ENCODE peak calls at places on chromosomes 13 and 19, in seven cellular contexts. U is ovary, W is upper lobe of left lung, F is foreskin fibroblast, V is A549, A is esophagus squamous epithelium, Q is brain microvascular endothelial cell. R is an unnamed sample.
A peak's percentile ranks its signal among the peaks of the same experiment; 100 is the strongest.

GRCh38 chr19:919157-920050 is 2.3 kb downstream of the KISS1R start:
- DNase-seq in U (no peak), W (no peak), F (no peak), V (no peak), A (no peak), Q (no peak), R (peak; percentile 55)

GRCh38 chr13:30679483-30680330 is 55.6 kb upstream of the ALOX5AP start:
- DNase-seq in U (no peak), W (peak; percentile 27), F (peak; percentile 55), V (peak; percentile 40), A (no peak), Q (peak; percentile 37), R (peak; percentile 39)

GRCh38 chr13:60155978-60156377 is 7.8 kb downstream of the DIAPH3 start:
- DNase-seq in U (no peak), W (no peak), F (peak; percentile 50), V (no peak), A (no peak), Q (no peak), R (no peak)

GRCh38 chr13:67390462-67391093 is 160.4 kb upstream of the PCDH9 start:
- DNase-seq in U (no peak), W (no peak), F (peak; percentile 62), V (peak; percentile 1), A (no peak), Q (peak; percentile 65), R (no peak)

GRCh38 chr19:16141043-16141442 is 2.4 kb upstream of the HSH2D start:
- DNase-seq in U (no peak), W (no peak), F (no peak), V (no peak), A (no peak), Q (no peak), R (no peak)

GRCh38 chr19:1057185-1057857 is 9.6 kb upstream of the ARHGAP45 start:
- DNase-seq in U (no peak), W (no peak), F (peak; percentile 64), V (peak; percentile 58), A (no peak), Q (peak; percentile 58), R (no peak)

GRCh38 chr13:50678464-50679162 is 164.9 kb downstream of the DLEU7 start:
- DNase-seq in U (no peak), W (no peak), F (peak; percentile 91), V (no peak), A (no peak), Q (peak; percentile 95), R (no peak)

GRCh38 chr13:37501187-37501586 is 97.4 kb downstream of the POSTN start:
- DNase-seq in U (no peak), W (no peak), F (no peak), V (no peak), A (no peak), Q (no peak), R (no peak)

GRCh38 chr13:37303610-37304009 is 198.1 kb upstream of the CSNK1A1L start:
- DNase-seq in U (no peak), W (no peak), F (peak; percentile 27), V (no peak), A (no peak), Q (no peak), R (no peak)

GRCh38 chr19:35112995-35113693 is 2.5 kb upstream of the FXYD3 start:
- DNase-seq in U (no peak), W (no peak), F (no peak), V (no peak), A (no peak), Q (no peak), R (no peak)

GRCh38 chr19:11379857-11380350 is 4.2 kb downstream of the EPOR start:
- DNase-seq in U (no peak), W (no peak), F (no peak), V (no peak), A (no peak), Q (no peak), R (no peak)

GRCh38 chr19:49588370-49589122 is 2.4 kb upstream of the PRR12 start:
- DNase-seq in U (peak; percentile 48), W (no peak), F (no peak), V (no peak), A (no peak), Q (no peak), R (no peak)

GRCh38 chr19:37763488-37763887 is 15.9 kb downstream of the ZNF573 start:
- DNase-seq in U (no peak), W (no peak), F (peak; percentile 34), V (no peak), A (no peak), Q (no peak), R (no peak)

GRCh38 chr19:17915940-17916593 is 16.7 kb upstream of the CCDC124 start:
- DNase-seq in U (no peak), W (no peak), F (no peak), V (peak; percentile 73), A (no peak), Q (no peak), R (no peak)

DNA sequence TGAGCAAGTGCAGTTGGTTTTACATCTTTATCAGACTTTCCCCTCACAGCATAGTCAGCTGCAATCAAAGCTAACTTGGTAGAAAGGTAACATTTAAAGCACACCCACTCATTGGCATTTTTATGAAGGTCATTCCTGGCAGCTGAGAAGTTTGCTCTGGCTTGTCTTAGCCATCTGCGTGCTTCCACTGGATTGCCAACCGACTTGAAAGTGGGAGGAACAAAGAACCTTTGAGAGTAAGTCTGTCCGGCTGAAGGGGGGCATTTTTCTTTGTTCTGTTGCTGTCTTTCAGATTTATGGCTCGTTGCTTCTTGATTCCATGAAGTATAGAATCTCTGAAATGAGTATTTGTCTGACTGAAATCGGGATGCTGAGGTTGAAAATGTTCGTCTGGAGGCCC is 103.1 kb downstream of the SACS start:
- DNase-seq in U (no peak), W (no peak), F (no peak), V (no peak), A (no peak), Q (no peak), R (no peak)
- TF ChIP-seq CTCF in U (no peak), W (no peak), F (no peak), V (no peak), A (no peak), Q (no peak), R (no peak)

GRCh38 chr19:39843919-39844793 is 2.0 kb downstream of the FBL start:
- DNase-seq in U (no peak), W (no peak), F (peak; percentile 73), V (peak; percentile 79), A (no peak), Q (peak; percentile 40), R (no peak)
- H3K4me3 ChIP-seq in U (no peak overlapping the region), W (no peak overlapping the region), F (peak overlapping the region; percentile 97), V (peak overlapping the region; percentile 86), A (no peak overlapping the region), Q (no peak overlapping the region), R (no peak overlapping the region)

DNA sequence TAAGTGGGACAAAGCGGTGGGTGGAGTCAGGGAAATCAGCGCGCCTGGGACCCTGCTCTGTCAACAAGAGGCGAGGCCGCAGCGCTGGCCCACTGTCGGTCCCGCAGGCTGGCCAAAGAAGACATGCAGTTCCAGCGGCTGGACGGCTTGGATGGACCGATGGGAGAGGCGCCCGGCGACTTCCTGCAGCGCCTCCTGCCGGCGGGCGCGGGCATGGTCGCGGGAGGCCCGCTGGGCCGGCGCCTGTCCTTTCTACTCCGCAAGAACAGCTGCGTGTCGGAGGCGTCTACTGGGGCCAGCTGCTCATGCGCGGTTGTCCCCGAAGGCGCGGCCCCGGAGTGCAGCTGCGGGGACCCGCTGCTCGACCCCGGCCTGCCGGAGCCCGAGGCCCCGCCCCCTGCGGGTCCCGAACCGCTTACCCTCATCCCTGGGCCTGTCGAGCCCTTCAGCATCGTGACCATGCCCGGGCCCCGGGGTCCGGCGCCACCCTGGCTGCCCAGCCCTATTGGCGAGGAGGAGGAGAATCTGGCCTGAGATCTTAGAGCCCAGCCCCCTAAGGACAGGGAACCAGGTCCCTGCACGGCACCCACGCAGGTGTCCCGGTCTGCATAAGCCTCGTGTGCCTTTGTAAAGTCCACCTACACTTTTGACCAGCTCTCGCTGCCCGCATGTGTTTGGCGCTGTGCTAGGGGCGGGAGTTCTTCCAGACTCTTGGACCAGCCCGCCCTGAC is 6.1 kb downstream of the BEST2 start:
- DNase-seq in U (peak; percentile 84), W (peak; percentile 77), F (peak; percentile 90), V (peak; percentile 79), A (no peak), Q (peak; percentile 71), R (peak; percentile 68)
- TF ChIP-seq CTCF in U (peak; percentile 78), W (peak; percentile 93), F (peak; percentile 96), V (peak; percentile 79), A (peak; percentile 95), Q (peak; percentile 72), R (peak; percentile 93)

GRCh38 chr19:7701654-7702457 is at the start of gene FCER2:
- DNase-seq in U (no peak), W (no peak), F (no peak), V (no peak), A (no peak), Q (no peak), R (no peak)
- H3K4me3 ChIP-seq in U (no peak within 1 kb of the TSS), W (no peak within 1 kb of the TSS), F (no peak within 1 kb of the TSS), V (no peak within 1 kb of the TSS), A (no peak within 1 kb of the TSS), Q (no peak within 1 kb of the TSS), R (no peak within 1 kb of the TSS)

GRCh38 chr13:49652691-49653305 is 24.5 kb downstream of the ARL11 start:
- DNase-seq in U (no peak), W (no peak), F (peak; percentile 70), V (peak; percentile 52), A (no peak), Q (no peak), R (no peak)
- TF ChIP-seq CTCF in U (no peak), W (peak; percentile 20), F (peak; percentile 55), V (peak; percentile 29), A (peak; percentile 32), Q (peak; percentile 65), R (no peak)

DNA sequence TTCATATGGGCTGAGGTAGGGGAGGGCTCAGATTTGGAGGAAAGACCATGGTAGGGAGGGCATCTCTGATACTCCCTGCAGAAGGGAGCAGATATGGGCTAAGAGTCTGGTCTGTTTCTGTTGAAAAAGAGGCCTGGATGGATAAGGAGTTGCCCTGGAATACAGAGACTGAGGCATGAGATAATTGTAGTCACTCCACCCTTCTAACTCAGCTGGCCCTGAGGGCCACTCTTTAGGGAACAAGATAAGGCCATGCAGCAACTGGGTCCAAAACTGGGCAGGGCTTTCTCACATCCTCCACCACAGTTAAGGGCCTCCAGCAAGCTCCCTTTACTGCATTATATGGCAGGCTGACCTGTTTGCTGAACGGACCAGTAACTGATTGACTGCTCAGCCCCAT is 1.3 kb downstream of the ZNF749 start:
- DNase-seq in U (no peak), W (no peak), F (peak; percentile 5), V (no peak), A (no peak), Q (no peak), R (no peak)
- H3K4me3 ChIP-seq in U (peak overlapping the region; percentile 84), W (no peak overlapping the region), F (peak overlapping the region; percentile 80), V (peak overlapping the region; percentile 85), A (no peak overlapping the region), Q (peak overlapping the region; percentile 83), R (peak overlapping the region; percentile 57)